ENCODE peak calls at places on chromosome 19, in five cellular contexts. O, I, Q, T and F are unnamed samples.

GRCh38 chr19:35883920-35884319 is 15.5 kb downstream of the APLP1 start:
- ATAC-seq in O (no peak), I (no peak), Q (no peak), T (no peak), F (no peak)

GRCh38 chr19:6092329-6093286 is 17.7 kb downstream of the RFX2 start:
- ATAC-seq in O (peak), I (peak), Q (peak), T (peak), F (peak)

GRCh38 chr19:54959840-54960239 is 6.3 kb upstream of the NLRP2 start:
- ATAC-seq in O (no peak), I (no peak), Q (no peak), T (no peak), F (no peak)

GRCh38 chr19:18220632-18221275 is 5.5 kb downstream of the PDE4C start:
- ATAC-seq in O (no peak), I (no peak), Q (no peak), T (no peak), F (no peak)

GRCh38 chr19:41323430-41324125 is 13.6 kb downstream of the CCDC97 start:
- ATAC-seq in O (peak), I (peak), Q (peak), T (peak), F (peak)

GRCh38 chr19:32231691-32232090 is 113.7 kb upstream of the ZNF507 start:
- ATAC-seq in O (no peak), I (no peak), Q (no peak), T (no peak), F (no peak)

GRCh38 chr19:50820549-50821247 is 2.9 kb downstream of the KLK1 start:
- ATAC-seq in O (peak), I (peak), Q (peak), T (no peak), F (no peak)

GRCh38 chr19:44741258-44741731 is 7.2 kb upstream of the BCL3 start:
- ATAC-seq in O (peak), I (no peak), Q (no peak), T (peak), F (peak)

GRCh38 chr19:14089662-14090508 is 666 bp downstream of the SAMD1 start:
- ATAC-seq in O (peak), I (peak), Q (peak), T (peak), F (peak)